ENCODE peak calls at places on chromosomes 2 and 18, in five cellular contexts. One of them, this sample, is unnamed.

GRCh38 chr2:49035477-49035876 is 118.8 kb downstream of the FSHR start:
- DNase-seq in MCF 10A: no peak
- DNase-seq in neural crest cell: no peak
- DNase-seq in neural progenitor cell: no peak
- DNase-seq in mucosa of descending colon: no peak
- DNase-seq in this sample: no peak

GRCh38 chr2:31319391-31320175 is 85.6 kb downstream of the EHD3 start:
- DNase-seq in mucosa of descending colon: peak
- DNase-seq in neural progenitor cell: no peak
- DNase-seq in MCF 10A: peak
- DNase-seq in neural crest cell: no peak
- DNase-seq in this sample: no peak

GRCh38 chr18:78899241-78899640 is 80.4 kb upstream of the SALL3 start:
- DNase-seq in neural crest cell: no peak
- DNase-seq in mucosa of descending colon: no peak
- DNase-seq in MCF 10A: no peak
- DNase-seq in neural progenitor cell: no peak
- DNase-seq in this sample: no peak

GRCh38 chr18:9716375-9716774 is 8.3 kb downstream of the RAB31 start:
- DNase-seq in mucosa of descending colon: no peak
- DNase-seq in neural crest cell: no peak
- DNase-seq in neural progenitor cell: no peak
- DNase-seq in MCF 10A: no peak
- DNase-seq in this sample: no peak

GRCh38 chr18:28065793-28066186 is 111.1 kb downstream of the CDH2 start:
- DNase-seq in mucosa of descending colon: no peak
- DNase-seq in neural crest cell: no peak
- DNase-seq in neural progenitor cell: no peak
- DNase-seq in MCF 10A: no peak
- DNase-seq in this sample: no peak

GRCh38 chr2:85924522-85924921 is 35.7 kb upstream of the ST3GAL5 start:
- DNase-seq in neural crest cell: no peak
- DNase-seq in MCF 10A: peak
- DNase-seq in neural progenitor cell: no peak
- DNase-seq in mucosa of descending colon: peak
- DNase-seq in this sample: no peak

GRCh38 chr2:143390185-143390584 is 261.0 kb downstream of the ARHGAP15 start:
- DNase-seq in mucosa of descending colon: no peak
- DNase-seq in MCF 10A: no peak
- DNase-seq in neural crest cell: no peak
- DNase-seq in neural progenitor cell: no peak
- DNase-seq in this sample: no peak

GRCh38 chr2:240953426-240954425 is 44.7 kb upstream of the SNED1 start:
- DNase-seq in mucosa of descending colon: no peak
- DNase-seq in neural progenitor cell: no peak
- DNase-seq in MCF 10A: no peak
- DNase-seq in neural crest cell: no peak
- DNase-seq in this sample: no peak

GRCh38 chr2:104702451-104702850 is 151.5 kb upstream of the POU3F3 start:
- DNase-seq in neural crest cell: no peak
- DNase-seq in neural progenitor cell: peak
- DNase-seq in MCF 10A: no peak
- DNase-seq in mucosa of descending colon: no peak
- DNase-seq in this sample: no peak

GRCh38 chr2:168278424-168278888 is 31.1 kb upstream of the STK39 start:
- DNase-seq in neural progenitor cell: peak
- DNase-seq in MCF 10A: peak
- DNase-seq in neural crest cell: no peak
- DNase-seq in mucosa of descending colon: peak
- DNase-seq in this sample: no peak

GRCh38 chr2:165161510-165161909 is 42.3 kb downstream of the SCN3A start:
- DNase-seq in MCF 10A: no peak
- DNase-seq in neural crest cell: no peak
- DNase-seq in neural progenitor cell: no peak
- DNase-seq in mucosa of descending colon: no peak
- DNase-seq in this sample: no peak

GRCh38 chr2:85503611-85504433 is 35.1 kb upstream of the MAT2A start:
- DNase-seq in neural crest cell: no peak
- DNase-seq in neural progenitor cell: no peak
- DNase-seq in mucosa of descending colon: no peak
- DNase-seq in MCF 10A: peak
- DNase-seq in this sample: no peak

GRCh38 chr18:37385846-37386435 is 179.7 kb downstream of the CELF4 start:
- DNase-seq in neural crest cell: no peak
- DNase-seq in mucosa of descending colon: peak
- DNase-seq in MCF 10A: peak
- DNase-seq in neural progenitor cell: peak
- DNase-seq in this sample: peak

GRCh38 chr18:62751341-62751821 is 36.0 kb downstream of the PHLPP1 start:
- DNase-seq in MCF 10A: no peak
- DNase-seq in neural progenitor cell: peak
- DNase-seq in neural crest cell: peak
- DNase-seq in mucosa of descending colon: peak
- DNase-seq in this sample: no peak

GRCh38 chr2:230160112-230160660 is 59.6 kb downstream of the SP110 start:
- DNase-seq in mucosa of descending colon: peak
- DNase-seq in neural progenitor cell: peak
- DNase-seq in MCF 10A: peak
- DNase-seq in neural crest cell: peak
- DNase-seq in this sample: peak

GRCh38 chr2:15939556-15939853 is 845 bp upstream of the MYCN start:
- DNase-seq in neural crest cell: no peak
- DNase-seq in MCF 10A: no peak
- DNase-seq in neural progenitor cell: no peak
- DNase-seq in mucosa of descending colon: no peak
- DNase-seq in this sample: peak

GRCh38 chr18:13296868-13297574 is 78.5 kb downstream of the LDLRAD4 start:
- DNase-seq in neural progenitor cell: no peak
- DNase-seq in MCF 10A: no peak
- DNase-seq in mucosa of descending colon: no peak
- DNase-seq in neural crest cell: no peak
- DNase-seq in this sample: no peak

GRCh38 chr2:171244466-171244969 is 83.8 kb upstream of the TLK1 start:
- DNase-seq in mucosa of descending colon: no peak
- DNase-seq in neural crest cell: no peak
- DNase-seq in neural progenitor cell: no peak
- DNase-seq in MCF 10A: peak
- DNase-seq in this sample: no peak

GRCh38 chr2:202161106-202161836 is 77.1 kb downstream of the SUMO1 start:
- DNase-seq in MCF 10A: no peak
- DNase-seq in mucosa of descending colon: no peak
- DNase-seq in neural progenitor cell: no peak
- DNase-seq in neural crest cell: no peak
- DNase-seq in this sample: no peak

GRCh38 chr2:75870654-75871137 is 160.0 kb upstream of the GCFC2 start:
- DNase-seq in MCF 10A: no peak
- DNase-seq in neural crest cell: no peak
- DNase-seq in mucosa of descending colon: no peak
- DNase-seq in neural progenitor cell: peak
- DNase-seq in this sample: peak

GRCh38 chr2:73266061-73266891 is 18.0 kb downstream of the FBXO41 start:
- DNase-seq in neural progenitor cell: no peak
- DNase-seq in mucosa of descending colon: no peak
- DNase-seq in neural crest cell: no peak
- DNase-seq in MCF 10A: no peak
- DNase-seq in this sample: no peak

GRCh38 chr18:9902832-9903231 is 11.0 kb upstream of the VAPA start:
- DNase-seq in mucosa of descending colon: no peak
- DNase-seq in MCF 10A: no peak
- DNase-seq in neural crest cell: no peak
- DNase-seq in neural progenitor cell: peak
- DNase-seq in this sample: no peak

GRCh38 chr2:29544031-29544430 is 377.4 kb downstream of the ALK start:
- DNase-seq in MCF 10A: no peak
- DNase-seq in mucosa of descending colon: no peak
- DNase-seq in neural progenitor cell: no peak
- DNase-seq in neural crest cell: no peak
- DNase-seq in this sample: no peak

GRCh38 chr18:9546468-9546867 is 67.9 kb downstream of the PPP4R1 start:
- DNase-seq in neural crest cell: no peak
- DNase-seq in MCF 10A: no peak
- DNase-seq in neural progenitor cell: no peak
- DNase-seq in mucosa of descending colon: no peak
- DNase-seq in this sample: no peak

GRCh38 chr18:43589611-43590151 is 312.4 kb upstream of the SYT4 start:
- DNase-seq in neural progenitor cell: no peak
- DNase-seq in neural crest cell: no peak
- DNase-seq in MCF 10A: no peak
- DNase-seq in mucosa of descending colon: no peak
- DNase-seq in this sample: no peak

GRCh38 chr2:169609264-169609663 is 25.1 kb downstream of the PPIG start:
- DNase-seq in neural progenitor cell: no peak
- DNase-seq in neural crest cell: no peak
- DNase-seq in MCF 10A: no peak
- DNase-seq in mucosa of descending colon: no peak
- DNase-seq in this sample: no peak

GRCh38 chr2:169164311-169164710 is 94.9 kb downstream of the DHRS9 start:
- DNase-seq in MCF 10A: no peak
- DNase-seq in neural crest cell: no peak
- DNase-seq in mucosa of descending colon: no peak
- DNase-seq in neural progenitor cell: no peak
- DNase-seq in this sample: no peak

GRCh38 chr2:111702119-111702808 is 181.7 kb downstream of the ANAPC1 start:
- DNase-seq in neural progenitor cell: peak
- DNase-seq in mucosa of descending colon: peak
- DNase-seq in neural crest cell: peak
- DNase-seq in MCF 10A: peak
- DNase-seq in this sample: peak

GRCh38 chr2:168441214-168441872 is 14.7 kb upstream of the CERS6 start:
- DNase-seq in neural progenitor cell: no peak
- DNase-seq in neural crest cell: no peak
- DNase-seq in mucosa of descending colon: no peak
- DNase-seq in MCF 10A: no peak
- DNase-seq in this sample: no peak

GRCh38 chr2:160459543-160460332 is 33.9 kb downstream of the RBMS1 start:
- DNase-seq in MCF 10A: no peak
- DNase-seq in neural progenitor cell: no peak
- DNase-seq in neural crest cell: no peak
- DNase-seq in mucosa of descending colon: no peak
- DNase-seq in this sample: no peak

GRCh38 chr2:2763998-2764355 is 432.9 kb upstream of the MYT1L start:
- DNase-seq in MCF 10A: no peak
- DNase-seq in mucosa of descending colon: no peak
- DNase-seq in neural crest cell: no peak
- DNase-seq in neural progenitor cell: no peak
- DNase-seq in this sample: no peak

GRCh38 chr2:223980397-223980735 is 23.1 kb downstream of the MRPL44 start:
- DNase-seq in MCF 10A: no peak
- DNase-seq in neural progenitor cell: no peak
- DNase-seq in mucosa of descending colon: no peak
- DNase-seq in neural crest cell: no peak
- DNase-seq in this sample: no peak
- TF ChIP-seq CTCF in MCF 10A: no peak
- TF ChIP-seq CTCF in neural progenitor cell: no peak
- TF ChIP-seq CTCF in mucosa of descending colon: no peak
- TF ChIP-seq CTCF in neural crest cell: no peak
- TF ChIP-seq CTCF in this sample: no peak

GRCh38 chr2:74373189-74373588 is 6.9 kb downstream of the DCTN1 start:
- DNase-seq in neural progenitor cell: peak
- DNase-seq in mucosa of descending colon: peak
- DNase-seq in neural crest cell: no peak
- DNase-seq in MCF 10A: peak
- DNase-seq in this sample: no peak
- TF ChIP-seq CTCF in neural progenitor cell: no peak
- TF ChIP-seq CTCF in mucosa of descending colon: no peak
- TF ChIP-seq CTCF in neural crest cell: no peak
- TF ChIP-seq CTCF in MCF 10A: no peak
- TF ChIP-seq CTCF in this sample: no peak

DNA sequence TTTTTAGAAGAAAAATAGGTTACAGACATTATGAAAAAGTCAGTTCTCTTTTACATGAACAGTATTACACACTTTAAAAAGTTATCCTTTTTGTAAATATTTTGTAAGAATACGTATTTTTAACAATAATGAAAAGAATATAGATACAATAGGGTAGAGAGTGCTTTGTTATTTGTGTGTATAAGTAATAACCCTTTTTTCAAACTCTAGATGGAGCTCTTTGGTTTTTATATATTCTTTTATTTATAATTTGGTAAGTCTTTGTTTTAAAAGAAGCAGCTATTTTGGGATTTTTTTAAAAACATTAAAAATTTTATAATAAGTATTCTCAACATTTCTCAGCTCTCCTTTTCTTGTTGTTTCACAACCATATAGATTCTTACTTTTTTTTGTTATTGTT is 46.2 kb downstream of the ACYP2 start:
- DNase-seq in mucosa of descending colon: no peak
- DNase-seq in MCF 10A: no peak
- DNase-seq in neural crest cell: no peak
- DNase-seq in neural progenitor cell: no peak
- DNase-seq in this sample: no peak
- TF ChIP-seq CTCF in mucosa of descending colon: no peak
- TF ChIP-seq CTCF in MCF 10A: no peak
- TF ChIP-seq CTCF in neural crest cell: peak
- TF ChIP-seq CTCF in neural progenitor cell: no peak
- TF ChIP-seq CTCF in this sample: no peak

GRCh38 chr18:59994357-59994756 is 94.6 kb downstream of the PMAIP1 start:
- DNase-seq in neural crest cell: no peak
- DNase-seq in MCF 10A: peak
- DNase-seq in neural progenitor cell: peak
- DNase-seq in mucosa of descending colon: no peak
- DNase-seq in this sample: no peak
- TF ChIP-seq CTCF in neural crest cell: no peak
- TF ChIP-seq CTCF in MCF 10A: no peak
- TF ChIP-seq CTCF in neural progenitor cell: peak
- TF ChIP-seq CTCF in mucosa of descending colon: no peak
- TF ChIP-seq CTCF in this sample: no peak

DNA sequence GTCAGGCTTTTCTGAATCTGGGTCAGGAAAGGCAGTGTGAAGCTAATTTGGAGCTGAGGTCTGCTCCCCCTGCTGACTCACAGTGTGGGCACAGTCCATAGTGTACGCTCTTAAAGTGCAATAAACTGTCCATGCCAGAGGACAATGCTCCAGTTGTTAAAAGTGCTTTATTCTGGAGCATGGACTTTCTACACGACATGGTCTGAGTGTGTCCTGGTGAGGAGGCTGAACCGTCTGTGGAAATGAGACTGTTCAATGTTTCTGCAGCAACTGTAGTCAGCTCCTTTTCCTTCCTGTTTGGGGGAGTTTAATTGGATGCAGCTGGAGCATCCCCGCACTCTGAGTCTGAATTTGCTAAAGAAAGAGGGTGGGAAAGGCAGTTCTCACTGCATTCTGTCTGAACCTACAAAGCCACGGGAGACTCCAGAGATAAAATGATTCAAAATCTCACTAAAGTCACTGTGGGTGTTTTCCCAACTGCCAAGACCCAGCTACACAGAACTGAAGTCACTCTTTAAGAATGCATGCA is 110.2 kb upstream of the TRIB2 start:
- DNase-seq in neural crest cell: no peak
- DNase-seq in mucosa of descending colon: no peak
- DNase-seq in MCF 10A: no peak
- DNase-seq in neural progenitor cell: peak
- DNase-seq in this sample: no peak
- TF ChIP-seq CTCF in neural crest cell: peak
- TF ChIP-seq CTCF in mucosa of descending colon: no peak
- TF ChIP-seq CTCF in MCF 10A: no peak
- TF ChIP-seq CTCF in neural progenitor cell: peak
- TF ChIP-seq CTCF in this sample: no peak